ENCODE peak calls at places on chromosomes 6 and 20, in five cellular contexts. One of them, this sample, is unnamed.
A peak's percentile ranks its signal among the peaks of the same experiment; 100 is the strongest.

GRCh38 chr6:31128093-31128676 is 7.9 kb upstream of the CDSN start:
- DNase-seq in ecto neural progenitor cell: no peak
- DNase-seq in astrocyte: no peak
- DNase-seq in activated naive CD4-positive, alpha-beta T cell treated with Interleukin-2 at 50 U/mL for 16 hours: peak; percentile 78
- DNase-seq in RPMI8226: peak; percentile 88
- DNase-seq in this sample: no peak

GRCh38 chr6:55913213-55914195 is 38.1 kb upstream of the BMP5 start:
- DNase-seq in ecto neural progenitor cell: no peak
- DNase-seq in astrocyte: peak; percentile 23
- DNase-seq in activated naive CD4-positive, alpha-beta T cell treated with Interleukin-2 at 50 U/mL for 16 hours: no peak
- DNase-seq in RPMI8226: no peak
- DNase-seq in this sample: no peak

GRCh38 chr20:46903256-46903655 is 8.6 kb downstream of the EYA2 start:
- DNase-seq in ecto neural progenitor cell: no peak
- DNase-seq in astrocyte: no peak
- DNase-seq in activated naive CD4-positive, alpha-beta T cell treated with Interleukin-2 at 50 U/mL for 16 hours: no peak
- DNase-seq in RPMI8226: no peak
- DNase-seq in this sample: no peak

GRCh38 chr6:2984738-2985381 is 13.5 kb upstream of the SERPINB6 start:
- DNase-seq in ecto neural progenitor cell: no peak
- DNase-seq in astrocyte: no peak
- DNase-seq in activated naive CD4-positive, alpha-beta T cell treated with Interleukin-2 at 50 U/mL for 16 hours: no peak
- DNase-seq in RPMI8226: no peak
- DNase-seq in this sample: no peak

GRCh38 chr6:155493026-155493693 is 37.5 kb upstream of the NOX3 start:
- DNase-seq in ecto neural progenitor cell: no peak
- DNase-seq in astrocyte: no peak
- DNase-seq in activated naive CD4-positive, alpha-beta T cell treated with Interleukin-2 at 50 U/mL for 16 hours: no peak
- DNase-seq in RPMI8226: no peak
- DNase-seq in this sample: no peak

GRCh38 chr6:110359554-110359953 is 1.4 kb upstream of the METTL24 start:
- DNase-seq in ecto neural progenitor cell: no peak
- DNase-seq in astrocyte: no peak
- DNase-seq in activated naive CD4-positive, alpha-beta T cell treated with Interleukin-2 at 50 U/mL for 16 hours: no peak
- DNase-seq in RPMI8226: no peak
- DNase-seq in this sample: no peak

GRCh38 chr6:111580826-111581505 is 24.7 kb downstream of the TRAF3IP2 start:
- DNase-seq in ecto neural progenitor cell: no peak
- DNase-seq in astrocyte: no peak
- DNase-seq in activated naive CD4-positive, alpha-beta T cell treated with Interleukin-2 at 50 U/mL for 16 hours: no peak
- DNase-seq in RPMI8226: no peak
- DNase-seq in this sample: no peak

GRCh38 chr6:101113468-101114260 is 232.5 kb upstream of the ASCC3 start:
- DNase-seq in ecto neural progenitor cell: no peak
- DNase-seq in astrocyte: no peak
- DNase-seq in activated naive CD4-positive, alpha-beta T cell treated with Interleukin-2 at 50 U/mL for 16 hours: no peak
- DNase-seq in RPMI8226: no peak
- DNase-seq in this sample: no peak

GRCh38 chr6:23175391-23175790 is 606.0 kb downstream of the HDGFL1 start:
- DNase-seq in ecto neural progenitor cell: no peak
- DNase-seq in astrocyte: peak; percentile 54
- DNase-seq in activated naive CD4-positive, alpha-beta T cell treated with Interleukin-2 at 50 U/mL for 16 hours: no peak
- DNase-seq in RPMI8226: no peak
- DNase-seq in this sample: no peak

GRCh38 chr6:123841067-123841896 is 37.6 kb downstream of the NKAIN2 start:
- DNase-seq in ecto neural progenitor cell: no peak
- DNase-seq in astrocyte: no peak
- DNase-seq in activated naive CD4-positive, alpha-beta T cell treated with Interleukin-2 at 50 U/mL for 16 hours: no peak
- DNase-seq in RPMI8226: no peak
- DNase-seq in this sample: no peak

GRCh38 chr6:49550413-49551125 is at the start of gene C6orf141:
- DNase-seq in ecto neural progenitor cell: peak; percentile 84
- DNase-seq in astrocyte: peak; percentile 46
- DNase-seq in activated naive CD4-positive, alpha-beta T cell treated with Interleukin-2 at 50 U/mL for 16 hours: peak; percentile 5
- DNase-seq in RPMI8226: peak; percentile 25
- DNase-seq in this sample: no peak

GRCh38 chr6:90918361-90918760 is 331.5 kb upstream of the MAP3K7 start:
- DNase-seq in ecto neural progenitor cell: no peak
- DNase-seq in astrocyte: no peak
- DNase-seq in activated naive CD4-positive, alpha-beta T cell treated with Interleukin-2 at 50 U/mL for 16 hours: no peak
- DNase-seq in RPMI8226: no peak
- DNase-seq in this sample: no peak

GRCh38 chr6:49001856-49002255 is 461.2 kb downstream of the MMUT start:
- DNase-seq in ecto neural progenitor cell: no peak
- DNase-seq in astrocyte: peak; percentile 25
- DNase-seq in activated naive CD4-positive, alpha-beta T cell treated with Interleukin-2 at 50 U/mL for 16 hours: no peak
- DNase-seq in RPMI8226: no peak
- DNase-seq in this sample: no peak

This sample was measured in osteocyte.